ENCODE peak calls at places on chromosome 4, in five cellular contexts. V, S, F, Y and Z are unnamed samples.

GRCh38 chr4:159003420-159004253 is 99.2 kb upstream of the RAPGEF2 start:
- DNase-seq in V (no peak), S (no peak), F (peak), Y (no peak), Z (no peak)

GRCh38 chr4:27288496-27288895 is 427.9 kb downstream of the STIM2 start:
- DNase-seq in V (no peak), S (no peak), F (no peak), Y (no peak), Z (no peak)

GRCh38 chr4:7103031-7103598 is 35.3 kb upstream of the GRPEL1 start:
- DNase-seq in V (peak), S (peak), F (peak), Y (peak), Z (peak)

GRCh38 chr4:113969935-113970334 is 9.5 kb downstream of the ARSJ start:
- DNase-seq in V (no peak), S (no peak), F (no peak), Y (no peak), Z (peak)

GRCh38 chr4:129384974-129385373 is 289.0 kb downstream of the C4orf33 start:
- DNase-seq in V (no peak), S (no peak), F (no peak), Y (no peak), Z (peak)

GRCh38 chr4:71184195-71184781 is 154.5 kb upstream of the SLC4A4 start:
- DNase-seq in V (peak), S (no peak), F (no peak), Y (peak), Z (peak)

GRCh38 chr4:25710637-25711036 is 55.0 kb downstream of the SLC34A2 start:
- DNase-seq in V (no peak), S (no peak), F (no peak), Y (no peak), Z (no peak)

GRCh38 chr4:28600958-28601357 is 1740.3 kb downstream of the STIM2 start:
- DNase-seq in V (no peak), S (no peak), F (no peak), Y (no peak), Z (no peak)

GRCh38 chr4:148849581-148849980 is 407.4 kb upstream of the NR3C2 start:
- DNase-seq in V (no peak), S (no peak), F (no peak), Y (no peak), Z (no peak)

GRCh38 chr4:177769155-177769554 is 326.9 kb upstream of the AGA start:
- DNase-seq in V (no peak), S (no peak), F (no peak), Y (no peak), Z (no peak)

GRCh38 chr4:153153339-153153851 is 50.8 kb upstream of the TRIM2 start:
- DNase-seq in V (no peak), S (peak), F (peak), Y (peak), Z (peak)

GRCh38 chr4:168887809-168888208 is 122.2 kb downstream of the CBR4 start:
- DNase-seq in V (no peak), S (no peak), F (no peak), Y (no peak), Z (no peak)

GRCh38 chr4:78454016-78454415 is 97.6 kb upstream of the ANXA3 start:
- DNase-seq in V (no peak), S (no peak), F (no peak), Y (no peak), Z (no peak)

GRCh38 chr4:108762559-108763225 is at the start of gene ETNPPL:
- DNase-seq in V (no peak), S (peak), F (peak), Y (peak), Z (no peak)

GRCh38 chr4:5133201-5133600 is 81.9 kb downstream of the STK32B start:
- DNase-seq in V (no peak), S (no peak), F (no peak), Y (no peak), Z (no peak)

GRCh38 chr4:3637326-3638016 is 105.2 kb upstream of the LRPAP1 start:
- DNase-seq in V (no peak), S (peak), F (no peak), Y (no peak), Z (no peak)

GRCh38 chr4:157075811-157076577 is at the start of gene GLRB:
- DNase-seq in V (peak), S (peak), F (no peak), Y (peak), Z (peak)

GRCh38 chr4:117157360-117157759 is 72.0 kb upstream of the TRAM1L1 start:
- DNase-seq in V (no peak), S (no peak), F (no peak), Y (no peak), Z (no peak)

GRCh38 chr4:83010111-83010521 is 507 bp downstream of the LIN54 start:
- DNase-seq in V (peak), S (no peak), F (no peak), Y (peak), Z (peak)

GRCh38 chr4:6727081-6727942 is 11.3 kb downstream of the BLOC1S4 start:
- DNase-seq in V (no peak), S (peak), F (no peak), Y (peak), Z (no peak)

GRCh38 chr4:57037982-57038604 is 59.4 kb downstream of the POLR2B start:
- DNase-seq in V (no peak), S (no peak), F (no peak), Y (peak), Z (peak)

GRCh38 chr4:116598980-116599789 is 486.2 kb downstream of the TRAM1L1 start:
- DNase-seq in V (no peak), S (no peak), F (no peak), Y (no peak), Z (no peak)